ENCODE peak calls at places on chromosomes 11 and 22, in nine cellular contexts. J is Right ventricle myocardium superior; F is EL; E is frontal cortex; D is anterior cingulate cortex; P is IMR-90; U is AG10803; M is activated CD4-positive, alpha-beta T cell treated with anti-CD3 and anti-CD28 coated beads for 36 hours; B is fibroblast of the conjunctiva. I is an unnamed sample.

GRCh38 chr11:95145430-95146063 is 55.9 kb downstream of the ENDOD1 start:
- DNase-seq in F (no peak), J (no peak), D (no peak), U (no peak), P (no peak), B (no peak), M (no peak), E (no peak), I (no peak)

GRCh38 chr11:62588966-62589637 is 2.2 kb downstream of the TUT1 start:
- DNase-seq in J (peak; percentile 20), U (no peak), F (no peak), E (no peak), D (no peak), P (no peak), M (peak; percentile 58), B (no peak), I (no peak)

GRCh38 chr11:37449146-37449545 is 851.1 kb upstream of the RAG2 start:
- DNase-seq in M (no peak), J (no peak), B (peak; percentile 37), E (no peak), P (peak; percentile 68), U (peak; percentile 19), F (peak; percentile 68), D (no peak), I (no peak)

GRCh38 chr11:116162541-116163230 is 610.1 kb downstream of the BUD13 start:
- DNase-seq in J (no peak), B (no peak), F (no peak), D (peak; percentile 25), P (no peak), M (no peak), U (no peak), E (no peak), I (no peak)

GRCh38 chr11:128877726-128878125 is 10.6 kb upstream of the KCNJ1 start:
- DNase-seq in E (no peak), F (no peak), M (no peak), D (no peak), B (no peak), J (no peak), U (no peak), P (no peak), I (no peak)

GRCh38 chr22:27308513-27308912 is 493.0 kb downstream of the MN1 start:
- DNase-seq in F (no peak), B (no peak), M (no peak), U (no peak), D (no peak), E (no peak), J (no peak), P (no peak), I (no peak)

GRCh38 chr11:774873-775592 is 2.3 kb downstream of the GATD1 start:
- DNase-seq in J (no peak), B (no peak), U (peak; percentile 22), F (peak; percentile 70), E (no peak), D (no peak), P (peak; percentile 33), M (peak; percentile 12), I (no peak)

GRCh38 chr11:68817554-68817953 is 24.2 kb downstream of the CPT1A start:
- DNase-seq in U (no peak), M (no peak), B (no peak), P (no peak), J (no peak), F (no peak), E (no peak), D (no peak), I (no peak)

GRCh38 chr22:41902932-41903421 is 11.9 kb downstream of the SHISA8 start:
- DNase-seq in M (no peak), E (no peak), P (no peak), D (no peak), J (peak; percentile 88), F (no peak), B (no peak), U (no peak), I (peak; percentile 88)

I was measured in Right ventricle myocardium inferior.